ENCODE peak calls at places on chromosomes 12 and 14, in five cellular contexts. One of them, this sample, is unnamed.

GRCh38 chr12:116459011-116459410 is 100.2 kb upstream of the MAP1LC3B2 start:
- DNase-seq in suprapubic skin: no peak
- DNase-seq in AG08396: no peak
- DNase-seq in T-helper 2 cell treated with Interferon-gamma antibody and Interleukin-4, amounts not matched to agents 5 μg/mL and 100 μg/mL, for 36 hours: no peak
- DNase-seq in GM04504: no peak
- DNase-seq in this sample: no peak

GRCh38 chr14:99350751-99351150 is 78.8 kb upstream of the BCL11B start:
- DNase-seq in suprapubic skin: peak; percentile 49
- DNase-seq in AG08396: no peak
- DNase-seq in T-helper 2 cell treated with Interferon-gamma antibody and Interleukin-4, amounts not matched to agents 5 μg/mL and 100 μg/mL, for 36 hours: no peak
- DNase-seq in GM04504: no peak
- DNase-seq in this sample: no peak

GRCh38 chr14:96821501-96821900 is 24.3 kb downstream of the VRK1 start:
- DNase-seq in suprapubic skin: no peak
- DNase-seq in AG08396: no peak
- DNase-seq in T-helper 2 cell treated with Interferon-gamma antibody and Interleukin-4, amounts not matched to agents 5 μg/mL and 100 μg/mL, for 36 hours: no peak
- DNase-seq in GM04504: no peak
- DNase-seq in this sample: no peak

GRCh38 chr12:96070670-96071279 is 35.4 kb upstream of the LTA4H start:
- DNase-seq in suprapubic skin: no peak
- DNase-seq in AG08396: no peak
- DNase-seq in T-helper 2 cell treated with Interferon-gamma antibody and Interleukin-4, amounts not matched to agents 5 μg/mL and 100 μg/mL, for 36 hours: no peak
- DNase-seq in GM04504: no peak
- DNase-seq in this sample: peak; percentile 94

GRCh38 chr12:52142431-52142830 is 49.4 kb downstream of the KRT80 start:
- DNase-seq in suprapubic skin: no peak
- DNase-seq in AG08396: no peak
- DNase-seq in T-helper 2 cell treated with Interferon-gamma antibody and Interleukin-4, amounts not matched to agents 5 μg/mL and 100 μg/mL, for 36 hours: no peak
- DNase-seq in GM04504: no peak
- DNase-seq in this sample: no peak

GRCh38 chr14:31884776-31885379 is 192.2 kb upstream of the ARHGAP5 start:
- DNase-seq in suprapubic skin: no peak
- DNase-seq in AG08396: no peak
- DNase-seq in T-helper 2 cell treated with Interferon-gamma antibody and Interleukin-4, amounts not matched to agents 5 μg/mL and 100 μg/mL, for 36 hours: no peak
- DNase-seq in GM04504: no peak
- DNase-seq in this sample: no peak

GRCh38 chr12:4664111-4664510 is 15.2 kb downstream of the NDUFA9 start:
- DNase-seq in suprapubic skin: no peak
- DNase-seq in AG08396: peak; percentile 62
- DNase-seq in T-helper 2 cell treated with Interferon-gamma antibody and Interleukin-4, amounts not matched to agents 5 μg/mL and 100 μg/mL, for 36 hours: no peak
- DNase-seq in GM04504: peak; percentile 68
- DNase-seq in this sample: no peak

GRCh38 chr12:39586811-39587210 is 32.8 kb downstream of the ABCD2 start:
- DNase-seq in suprapubic skin: no peak
- DNase-seq in AG08396: no peak
- DNase-seq in T-helper 2 cell treated with Interferon-gamma antibody and Interleukin-4, amounts not matched to agents 5 μg/mL and 100 μg/mL, for 36 hours: no peak
- DNase-seq in GM04504: no peak
- DNase-seq in this sample: no peak

GRCh38 chr14:29354446-29354845 is 573.2 kb downstream of the PRKD1 start:
- DNase-seq in suprapubic skin: no peak
- DNase-seq in AG08396: no peak
- DNase-seq in T-helper 2 cell treated with Interferon-gamma antibody and Interleukin-4, amounts not matched to agents 5 μg/mL and 100 μg/mL, for 36 hours: no peak
- DNase-seq in GM04504: no peak
- DNase-seq in this sample: no peak

GRCh38 chr14:22567437-22567836 is 21.6 kb downstream of the DAD1 start:
- DNase-seq in suprapubic skin: no peak
- DNase-seq in AG08396: no peak
- DNase-seq in T-helper 2 cell treated with Interferon-gamma antibody and Interleukin-4, amounts not matched to agents 5 μg/mL and 100 μg/mL, for 36 hours: no peak
- DNase-seq in GM04504: no peak
- DNase-seq in this sample: no peak

GRCh38 chr14:84162658-84163057 is 1367.3 kb upstream of the FLRT2 start:
- DNase-seq in suprapubic skin: no peak
- DNase-seq in AG08396: no peak
- DNase-seq in T-helper 2 cell treated with Interferon-gamma antibody and Interleukin-4, amounts not matched to agents 5 μg/mL and 100 μg/mL, for 36 hours: no peak
- DNase-seq in GM04504: no peak
- DNase-seq in this sample: no peak

GRCh38 chr14:101480022-101480746 is 81.1 kb upstream of the DIO3 start:
- DNase-seq in suprapubic skin: peak; percentile 30
- DNase-seq in AG08396: no peak
- DNase-seq in T-helper 2 cell treated with Interferon-gamma antibody and Interleukin-4, amounts not matched to agents 5 μg/mL and 100 μg/mL, for 36 hours: no peak
- DNase-seq in GM04504: no peak
- DNase-seq in this sample: peak; percentile 28

GRCh38 chr14:27623782-27624181 is 1025.9 kb upstream of the NOVA1 start:
- DNase-seq in suprapubic skin: no peak
- DNase-seq in AG08396: no peak
- DNase-seq in T-helper 2 cell treated with Interferon-gamma antibody and Interleukin-4, amounts not matched to agents 5 μg/mL and 100 μg/mL, for 36 hours: no peak
- DNase-seq in GM04504: no peak
- DNase-seq in this sample: no peak

GRCh38 chr14:89319687-89320086 is 97.3 kb downstream of the FOXN3 start:
- DNase-seq in suprapubic skin: no peak
- DNase-seq in AG08396: no peak
- DNase-seq in T-helper 2 cell treated with Interferon-gamma antibody and Interleukin-4, amounts not matched to agents 5 μg/mL and 100 μg/mL, for 36 hours: no peak
- DNase-seq in GM04504: no peak
- DNase-seq in this sample: no peak

GRCh38 chr12:52139579-52140062 is 52.2 kb downstream of the KRT80 start:
- DNase-seq in suprapubic skin: no peak
- DNase-seq in AG08396: peak; percentile 69
- DNase-seq in T-helper 2 cell treated with Interferon-gamma antibody and Interleukin-4, amounts not matched to agents 5 μg/mL and 100 μg/mL, for 36 hours: no peak
- DNase-seq in GM04504: no peak
- DNase-seq in this sample: no peak

GRCh38 chr12:94952325-94952724 is 51.2 kb downstream of the NDUFA12 start:
- DNase-seq in suprapubic skin: no peak
- DNase-seq in AG08396: no peak
- DNase-seq in T-helper 2 cell treated with Interferon-gamma antibody and Interleukin-4, amounts not matched to agents 5 μg/mL and 100 μg/mL, for 36 hours: no peak
- DNase-seq in GM04504: no peak
- DNase-seq in this sample: no peak

GRCh38 chr14:94282991-94283723 is 9.9 kb downstream of the SERPINA10 start:
- DNase-seq in suprapubic skin: no peak
- DNase-seq in AG08396: no peak
- DNase-seq in T-helper 2 cell treated with Interferon-gamma antibody and Interleukin-4, amounts not matched to agents 5 μg/mL and 100 μg/mL, for 36 hours: no peak
- DNase-seq in GM04504: no peak
- DNase-seq in this sample: no peak

GRCh38 chr14:101927859-101928258 is 36.5 kb upstream of the DYNC1H1 start:
- DNase-seq in suprapubic skin: peak; percentile 91
- DNase-seq in AG08396: peak; percentile 95
- DNase-seq in T-helper 2 cell treated with Interferon-gamma antibody and Interleukin-4, amounts not matched to agents 5 μg/mL and 100 μg/mL, for 36 hours: no peak
- DNase-seq in GM04504: peak; percentile 92
- DNase-seq in this sample: no peak